ENCODE peak calls at places on chromosomes 6 and 20, in ten cellular contexts. R is hepatocyte, N is AG10803, D is lower lobe of right lung, X is tibial artery, E is mammary epithelial cell, J is adrenal gland, W is endodermal cell, B is epithelial cell of esophagus, S is pancreas. O is an unnamed sample.

GRCh38 chr6:52514514-52514913 is 62.3 kb downstream of the TRAM2 start:
- DNase-seq in J (no peak), B (peak; percentile 89), D (no peak), W (no peak), E (peak; percentile 62), S (no peak), X (peak; percentile 74), R (peak; percentile 52), N (peak; percentile 93), O (peak; percentile 50)

GRCh38 chr6:133701633-133702331 is 187.1 kb upstream of the TCF21 start:
- DNase-seq in S (no peak), X (no peak), B (no peak), E (no peak), N (no peak), R (peak; percentile 9), D (no peak), W (no peak), J (no peak), O (no peak)

GRCh38 chr20:62405108-62405980 is 1.7 kb downstream of the CABLES2 start:
- DNase-seq in N (peak; percentile 47), S (no peak), B (peak; percentile 44), W (peak; percentile 83), X (peak; percentile 42), E (peak; percentile 24), J (peak; percentile 71), R (peak; percentile 74), D (no peak), O (peak; percentile 62)

GRCh38 chr20:25489221-25489863 is 81.9 kb downstream of the GINS1 start:
- DNase-seq in E (no peak), J (no peak), B (no peak), N (no peak), R (no peak), S (no peak), D (no peak), W (no peak), X (no peak), O (no peak)

GRCh38 chr6:13848553-13849150 is 34.3 kb upstream of the MCUR1 start:
- DNase-seq in J (no peak), W (no peak), B (no peak), D (no peak), X (no peak), S (no peak), N (no peak), R (no peak), E (no peak), O (no peak)

GRCh38 chr6:118725944-118726343 is 74.6 kb upstream of the CEP85L start:
- DNase-seq in S (no peak), D (no peak), E (no peak), W (no peak), B (no peak), J (peak; percentile 42), R (no peak), N (no peak), X (no peak), O (peak; percentile 70)

GRCh38 chr20:36825374-36826104 is 50.4 kb upstream of the TLDC2 start:
- DNase-seq in N (no peak), R (no peak), X (no peak), S (no peak), D (no peak), B (no peak), J (no peak), W (no peak), E (no peak), O (no peak)

GRCh38 chr20:32478576-32478975 is 106.6 kb downstream of the NOL4L start:
- DNase-seq in E (no peak), X (no peak), S (peak; percentile 14), N (no peak), J (no peak), W (peak; percentile 21), D (no peak), B (no peak), R (peak; percentile 6), O (no peak)

GRCh38 chr6:169070506-169071176 is 183.0 kb downstream of the THBS2 start:
- DNase-seq in N (peak; percentile 99), J (peak; percentile 96), X (peak; percentile 94), S (no peak), D (no peak), B (peak; percentile 65), R (peak; percentile 80), W (no peak), E (peak; percentile 98), O (no peak)

GRCh38 chr6:102549221-102549874 is 1155.8 kb downstream of the GRIK2 start:
- DNase-seq in N (no peak), E (no peak), R (no peak), B (peak; percentile 58), J (no peak), D (no peak), W (no peak), S (no peak), X (no peak), O (no peak)

GRCh38 chr6:15791401-15792137 is 128.7 kb upstream of the DTNBP1 start:
- DNase-seq in B (peak; percentile 65), X (no peak), N (peak; percentile 5), R (peak; percentile 15), W (no peak), E (peak; percentile 71), J (no peak), S (no peak), D (no peak), O (no peak)

GRCh38 chr6:2353412-2354137 is 108.2 kb upstream of the GMDS start:
- DNase-seq in E (peak; percentile 61), X (peak; percentile 75), D (no peak), B (peak; percentile 82), R (peak; percentile 73), N (peak; percentile 77), S (no peak), W (peak; percentile 90), J (peak; percentile 88), O (no peak)

GRCh38 chr20:31560094-31560899 is 44.8 kb upstream of the ID1 start:
- DNase-seq in D (peak; percentile 85), B (peak; percentile 81), J (peak; percentile 79), N (peak; percentile 92), S (no peak), X (peak; percentile 67), W (peak; percentile 91), R (peak; percentile 83), E (peak; percentile 76), O (peak; percentile 89)

GRCh38 chr6:158002951-158003853 is 21.5 kb downstream of the SYNJ2 start:
- DNase-seq in D (peak; percentile 30), S (peak; percentile 29), E (peak; percentile 71), W (no peak), J (no peak), B (peak; percentile 55), R (peak; percentile 64), X (peak; percentile 74), N (peak; percentile 95), O (peak; percentile 11)

GRCh38 chr6:74870403-74870802 is 335.4 kb downstream of the COL12A1 start:
- DNase-seq in J (no peak), R (peak; percentile 57), N (peak; percentile 75), S (no peak), B (no peak), D (no peak), E (no peak), W (no peak), X (no peak), O (no peak)

GRCh38 chr20:19212524-19213502 is at the start of gene SLC24A3:
- DNase-seq in J (peak; percentile 74), R (peak; percentile 86), B (peak; percentile 42), N (peak; percentile 31), S (peak; percentile 83), W (peak; percentile 93), X (peak; percentile 68), E (peak; percentile 14), D (peak; percentile 90), O (peak; percentile 78)

DNA sequence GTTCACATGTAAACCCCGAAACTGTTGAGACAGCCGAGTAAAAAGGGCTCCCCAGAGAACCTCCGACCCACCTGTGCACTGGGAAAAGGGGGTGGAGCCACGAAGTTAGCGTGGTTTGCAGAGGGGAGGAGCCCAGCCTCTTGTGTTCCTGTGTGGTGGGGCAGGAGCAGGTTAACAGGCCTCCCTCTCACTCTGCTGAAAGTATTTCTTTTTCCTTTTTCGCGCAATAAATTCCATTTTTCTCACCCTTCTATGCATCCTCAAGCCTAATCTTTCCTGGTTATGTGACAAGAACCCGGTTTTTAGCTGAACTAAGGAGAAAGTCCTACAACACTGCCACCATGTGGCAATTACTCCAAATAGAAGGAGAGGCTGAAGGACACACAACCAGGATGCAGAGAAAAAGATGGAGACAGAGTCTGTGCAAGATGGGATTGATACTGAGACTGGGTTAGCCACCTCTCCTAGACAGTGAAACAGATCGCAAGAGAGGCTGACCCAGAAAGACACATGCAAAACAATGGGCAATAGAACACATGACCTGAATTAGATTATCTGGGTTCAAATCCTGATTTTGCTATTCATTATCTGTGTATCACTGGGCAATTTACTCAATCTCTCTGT is 168.7 kb upstream of the PRSS16 start:
- DNase-seq in W (peak; percentile 87), J (peak; percentile 65), R (peak; percentile 72), E (peak; percentile 58), N (peak; percentile 65), S (no peak), X (no peak), B (peak; percentile 66), D (no peak), O (no peak)
- TF ChIP-seq CTCF in W (peak; percentile 95), J (peak; percentile 81), R (peak; percentile 97), E (peak; percentile 69), N (peak; percentile 81), S (peak; percentile 54), X (peak; percentile 40), B (peak; percentile 75), D (peak; percentile 71), O (peak; percentile 59)

DNA sequence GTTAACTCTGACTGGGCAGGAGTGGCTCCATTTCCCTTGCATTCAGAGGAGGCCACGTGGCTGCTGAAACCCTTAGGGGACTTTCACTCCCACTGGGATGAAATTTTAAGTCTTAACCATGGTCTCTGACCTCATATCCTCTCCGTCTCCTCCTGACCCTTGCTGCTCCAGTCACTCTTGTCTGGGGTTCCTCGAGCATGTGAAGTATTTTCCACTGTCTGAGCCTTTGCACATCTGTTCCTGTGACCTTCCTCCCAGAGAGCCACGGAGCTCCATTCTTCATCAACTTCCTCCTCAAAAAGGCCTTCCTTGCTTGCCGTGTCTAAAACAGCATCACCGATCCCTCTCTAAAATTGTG is 153.0 kb upstream of the UST start:
- DNase-seq in B (no peak), W (no peak), X (no peak), E (no peak), N (peak; percentile 41), S (no peak), D (no peak), J (no peak), R (no peak), O (no peak)
- TF ChIP-seq CTCF in B (no peak), W (no peak), X (no peak), E (no peak), N (no peak), S (no peak), D (no peak), J (no peak), R (no peak), O (no peak)

DNA sequence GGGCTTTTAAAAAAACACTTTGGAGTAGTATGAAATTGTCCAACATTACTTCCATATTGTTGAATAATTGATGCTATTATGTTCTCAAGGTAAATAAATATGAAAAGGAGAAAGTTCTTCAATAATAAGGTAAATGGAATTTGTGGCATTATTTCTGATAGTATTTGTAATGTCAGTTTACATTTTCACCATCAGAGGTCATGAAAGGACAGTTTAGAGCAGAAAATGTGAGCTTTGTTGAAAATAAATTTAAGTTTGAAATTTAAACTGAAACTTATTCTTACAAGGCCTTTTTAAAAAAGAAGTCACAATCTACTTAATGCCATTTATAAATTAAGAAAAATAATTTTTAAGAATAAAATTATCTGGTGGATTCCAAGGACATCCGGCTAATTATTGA is 15.8 kb upstream of the CEP162 start:
- DNase-seq in D (no peak), X (no peak), J (no peak), E (no peak), B (no peak), R (no peak), N (peak; percentile 18), W (no peak), S (no peak), O (no peak)
- TF ChIP-seq CTCF in D (no peak), X (peak; percentile 14), J (no peak), E (no peak), B (no peak), R (peak; percentile 27), N (peak; percentile 55), W (peak; percentile 57), S (no peak), O (no peak)

GRCh38 chr20:6000851-6001250 is 50.4 kb downstream of the MCM8 start:
- DNase-seq in D (no peak), S (no peak), W (no peak), R (no peak), N (no peak), X (no peak), E (no peak), B (no peak), J (no peak), O (no peak)
- TF ChIP-seq CTCF in D (no peak), S (no peak), W (no peak), R (no peak), N (no peak), X (no peak), E (no peak), B (no peak), J (no peak), O (no peak)